ENCODE peak calls at places on chromosome 13, in ten cellular contexts. One of them, this sample, is unnamed.

GRCh38 chr13:48562296-48563066 is 29.6 kb upstream of the RCBTB2 start:
- DNase-seq in body of pancreas: no peak
- DNase-seq in fibroblast of mammary gland: no peak
- DNase-seq in psoas muscle: no peak
- DNase-seq in WTC11: no peak
- DNase-seq in astrocyte: peak; percentile 31
- DNase-seq in nephron progenitor cell: no peak
- DNase-seq in fibroblast of the aortic adventitia: no peak
- DNase-seq in brain microvascular endothelial cell: no peak
- DNase-seq in OCI-LY7: peak; percentile 94
- DNase-seq in this sample: peak; percentile 62

GRCh38 chr13:88979465-88980180 is 1308.5 kb downstream of the SLITRK5 start:
- DNase-seq in OCI-LY7: no peak
- DNase-seq in fibroblast of mammary gland: no peak
- DNase-seq in WTC11: no peak
- DNase-seq in psoas muscle: no peak
- DNase-seq in fibroblast of the aortic adventitia: no peak
- DNase-seq in brain microvascular endothelial cell: no peak
- DNase-seq in astrocyte: peak; percentile 0
- DNase-seq in nephron progenitor cell: no peak
- DNase-seq in body of pancreas: no peak
- DNase-seq in this sample: peak; percentile 39

GRCh38 chr13:104008075-104008474 is 941.9 kb upstream of the SLC10A2 start:
- DNase-seq in nephron progenitor cell: no peak
- DNase-seq in OCI-LY7: no peak
- DNase-seq in brain microvascular endothelial cell: no peak
- DNase-seq in astrocyte: no peak
- DNase-seq in body of pancreas: no peak
- DNase-seq in psoas muscle: no peak
- DNase-seq in WTC11: no peak
- DNase-seq in fibroblast of the aortic adventitia: no peak
- DNase-seq in fibroblast of mammary gland: no peak
- DNase-seq in this sample: no peak

GRCh38 chr13:110187501-110188161 is 119.3 kb downstream of the COL4A1 start:
- DNase-seq in nephron progenitor cell: no peak
- DNase-seq in WTC11: no peak
- DNase-seq in astrocyte: peak; percentile 86
- DNase-seq in psoas muscle: peak; percentile 33
- DNase-seq in fibroblast of mammary gland: peak; percentile 87
- DNase-seq in OCI-LY7: no peak
- DNase-seq in fibroblast of the aortic adventitia: peak; percentile 93
- DNase-seq in brain microvascular endothelial cell: peak; percentile 88
- DNase-seq in body of pancreas: peak; percentile 67
- DNase-seq in this sample: peak; percentile 74

GRCh38 chr13:111051656-111052232 is 63.4 kb upstream of the ARHGEF7 start:
- DNase-seq in OCI-LY7: no peak
- DNase-seq in fibroblast of mammary gland: no peak
- DNase-seq in nephron progenitor cell: no peak
- DNase-seq in body of pancreas: no peak
- DNase-seq in WTC11: no peak
- DNase-seq in fibroblast of the aortic adventitia: no peak
- DNase-seq in astrocyte: no peak
- DNase-seq in brain microvascular endothelial cell: no peak
- DNase-seq in psoas muscle: no peak
- DNase-seq in this sample: no peak

GRCh38 chr13:110015253-110015652 is 228.9 kb upstream of the IRS2 start:
- DNase-seq in nephron progenitor cell: no peak
- DNase-seq in brain microvascular endothelial cell: no peak
- DNase-seq in psoas muscle: no peak
- DNase-seq in body of pancreas: peak; percentile 91
- DNase-seq in WTC11: no peak
- DNase-seq in OCI-LY7: no peak
- DNase-seq in fibroblast of the aortic adventitia: no peak
- DNase-seq in fibroblast of mammary gland: peak; percentile 63
- DNase-seq in astrocyte: peak; percentile 42
- DNase-seq in this sample: peak; percentile 87

GRCh38 chr13:42807866-42808265 is 26.5 kb downstream of the FAM216B start:
- DNase-seq in body of pancreas: no peak
- DNase-seq in brain microvascular endothelial cell: peak; percentile 58
- DNase-seq in fibroblast of the aortic adventitia: peak; percentile 26
- DNase-seq in OCI-LY7: no peak
- DNase-seq in psoas muscle: no peak
- DNase-seq in fibroblast of mammary gland: peak; percentile 85
- DNase-seq in nephron progenitor cell: no peak
- DNase-seq in WTC11: no peak
- DNase-seq in astrocyte: peak; percentile 25
- DNase-seq in this sample: peak; percentile 92

GRCh38 chr13:44240611-44241010 is 133.0 kb upstream of the SERP2 start:
- DNase-seq in astrocyte: no peak
- DNase-seq in fibroblast of mammary gland: no peak
- DNase-seq in brain microvascular endothelial cell: no peak
- DNase-seq in psoas muscle: no peak
- DNase-seq in body of pancreas: no peak
- DNase-seq in OCI-LY7: no peak
- DNase-seq in WTC11: no peak
- DNase-seq in nephron progenitor cell: no peak
- DNase-seq in fibroblast of the aortic adventitia: no peak
- DNase-seq in this sample: no peak

GRCh38 chr13:93079294-93079693 is 147.3 kb upstream of the GPC6 start:
- DNase-seq in OCI-LY7: no peak
- DNase-seq in psoas muscle: no peak
- DNase-seq in fibroblast of mammary gland: peak; percentile 50
- DNase-seq in fibroblast of the aortic adventitia: peak; percentile 60
- DNase-seq in WTC11: no peak
- DNase-seq in brain microvascular endothelial cell: peak; percentile 40
- DNase-seq in body of pancreas: no peak
- DNase-seq in astrocyte: peak; percentile 65
- DNase-seq in nephron progenitor cell: no peak
- DNase-seq in this sample: peak; percentile 4

GRCh38 chr13:30577381-30577780 is 40.3 kb upstream of the USPL1 start:
- DNase-seq in nephron progenitor cell: no peak
- DNase-seq in psoas muscle: peak; percentile 22
- DNase-seq in fibroblast of the aortic adventitia: peak; percentile 86
- DNase-seq in brain microvascular endothelial cell: peak; percentile 92
- DNase-seq in astrocyte: peak; percentile 97
- DNase-seq in fibroblast of mammary gland: peak; percentile 96
- DNase-seq in body of pancreas: peak; percentile 22
- DNase-seq in OCI-LY7: no peak
- DNase-seq in WTC11: no peak
- DNase-seq in this sample: peak; percentile 89

GRCh38 chr13:113146750-113147149 is 11.7 kb upstream of the PROZ start:
- DNase-seq in nephron progenitor cell: no peak
- DNase-seq in body of pancreas: no peak
- DNase-seq in astrocyte: no peak
- DNase-seq in fibroblast of the aortic adventitia: no peak
- DNase-seq in psoas muscle: no peak
- DNase-seq in OCI-LY7: no peak
- DNase-seq in brain microvascular endothelial cell: no peak
- DNase-seq in fibroblast of mammary gland: no peak
- DNase-seq in WTC11: no peak
- DNase-seq in this sample: no peak

GRCh38 chr13:86757236-86757978 is 913.8 kb upstream of the SLITRK5 start:
- DNase-seq in body of pancreas: no peak
- DNase-seq in psoas muscle: no peak
- DNase-seq in fibroblast of the aortic adventitia: no peak
- DNase-seq in astrocyte: peak; percentile 13
- DNase-seq in fibroblast of mammary gland: no peak
- DNase-seq in OCI-LY7: no peak
- DNase-seq in brain microvascular endothelial cell: no peak
- DNase-seq in WTC11: peak; percentile 36
- DNase-seq in nephron progenitor cell: no peak
- DNase-seq in this sample: peak; percentile 48

DNA sequence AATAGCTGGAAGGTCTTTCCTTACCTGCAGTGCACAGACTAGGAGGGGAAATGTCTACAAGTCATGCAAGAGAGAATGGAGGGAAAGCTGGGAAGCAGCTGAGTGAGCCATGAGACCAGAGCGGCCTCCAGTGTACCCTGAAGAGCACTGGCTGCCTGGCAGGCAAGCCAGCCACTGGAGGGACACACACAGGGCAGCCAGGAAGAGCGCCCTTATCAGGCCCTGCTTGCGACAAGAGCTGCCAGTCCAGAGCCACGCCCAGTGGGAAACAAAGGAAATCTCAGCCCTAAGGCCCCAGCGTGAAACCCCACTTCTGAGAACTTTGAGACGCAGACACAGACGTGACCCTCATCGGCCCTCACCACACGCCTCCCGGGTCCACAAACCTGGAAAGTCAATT is 105.0 kb downstream of the STK24 start:
- DNase-seq in astrocyte: no peak
- DNase-seq in psoas muscle: no peak
- DNase-seq in body of pancreas: no peak
- DNase-seq in brain microvascular endothelial cell: no peak
- DNase-seq in WTC11: no peak
- DNase-seq in nephron progenitor cell: no peak
- DNase-seq in fibroblast of mammary gland: no peak
- DNase-seq in fibroblast of the aortic adventitia: no peak
- DNase-seq in OCI-LY7: no peak
- DNase-seq in this sample: no peak
- TF ChIP-seq CTCF in astrocyte: no peak
- TF ChIP-seq CTCF in psoas muscle: no peak
- TF ChIP-seq CTCF in body of pancreas: no peak
- TF ChIP-seq CTCF in brain microvascular endothelial cell: no peak
- TF ChIP-seq CTCF in WTC11: no peak
- TF ChIP-seq CTCF in nephron progenitor cell: no peak
- TF ChIP-seq CTCF in fibroblast of mammary gland: no peak
- TF ChIP-seq CTCF in fibroblast of the aortic adventitia: no peak
- TF ChIP-seq CTCF in OCI-LY7: no peak
- TF ChIP-seq CTCF in this sample: no peak

GRCh38 chr13:90233933-90234672 is 1113.4 kb upstream of the MIR17HG start:
- DNase-seq in psoas muscle: no peak
- DNase-seq in nephron progenitor cell: no peak
- DNase-seq in OCI-LY7: no peak
- DNase-seq in brain microvascular endothelial cell: no peak
- DNase-seq in fibroblast of mammary gland: peak; percentile 16
- DNase-seq in fibroblast of the aortic adventitia: peak; percentile 22
- DNase-seq in body of pancreas: no peak
- DNase-seq in astrocyte: no peak
- DNase-seq in WTC11: no peak
- DNase-seq in this sample: no peak
- TF ChIP-seq CTCF in psoas muscle: no peak
- TF ChIP-seq CTCF in nephron progenitor cell: no peak
- TF ChIP-seq CTCF in OCI-LY7: peak; percentile 34
- TF ChIP-seq CTCF in brain microvascular endothelial cell: no peak
- TF ChIP-seq CTCF in fibroblast of mammary gland: peak; percentile 25
- TF ChIP-seq CTCF in fibroblast of the aortic adventitia: no peak
- TF ChIP-seq CTCF in body of pancreas: no peak
- TF ChIP-seq CTCF in astrocyte: no peak
- TF ChIP-seq CTCF in WTC11: no peak
- TF ChIP-seq CTCF in this sample: no peak

GRCh38 chr13:21608961-21609360 is 5.0 kb upstream of the MICU2 start:
- DNase-seq in psoas muscle: no peak
- DNase-seq in nephron progenitor cell: no peak
- DNase-seq in brain microvascular endothelial cell: no peak
- DNase-seq in body of pancreas: no peak
- DNase-seq in fibroblast of mammary gland: peak; percentile 26
- DNase-seq in astrocyte: no peak
- DNase-seq in WTC11: no peak
- DNase-seq in OCI-LY7: no peak
- DNase-seq in fibroblast of the aortic adventitia: no peak
- DNase-seq in this sample: peak; percentile 18

GRCh38 chr13:21606251-21606650 is 2.3 kb upstream of the MICU2 start:
- DNase-seq in body of pancreas: no peak
- DNase-seq in WTC11: no peak
- DNase-seq in psoas muscle: no peak
- DNase-seq in fibroblast of mammary gland: no peak
- DNase-seq in astrocyte: no peak
- DNase-seq in OCI-LY7: no peak
- DNase-seq in nephron progenitor cell: no peak
- DNase-seq in brain microvascular endothelial cell: no peak
- DNase-seq in fibroblast of the aortic adventitia: no peak
- DNase-seq in this sample: no peak

GRCh38 chr13:21606781-21607180 is 2.8 kb upstream of the MICU2 start:
- DNase-seq in psoas muscle: no peak
- DNase-seq in OCI-LY7: no peak
- DNase-seq in fibroblast of the aortic adventitia: no peak
- DNase-seq in astrocyte: no peak
- DNase-seq in brain microvascular endothelial cell: no peak
- DNase-seq in nephron progenitor cell: peak; percentile 4
- DNase-seq in body of pancreas: no peak
- DNase-seq in WTC11: no peak
- DNase-seq in fibroblast of mammary gland: no peak
- DNase-seq in this sample: no peak

DNA sequence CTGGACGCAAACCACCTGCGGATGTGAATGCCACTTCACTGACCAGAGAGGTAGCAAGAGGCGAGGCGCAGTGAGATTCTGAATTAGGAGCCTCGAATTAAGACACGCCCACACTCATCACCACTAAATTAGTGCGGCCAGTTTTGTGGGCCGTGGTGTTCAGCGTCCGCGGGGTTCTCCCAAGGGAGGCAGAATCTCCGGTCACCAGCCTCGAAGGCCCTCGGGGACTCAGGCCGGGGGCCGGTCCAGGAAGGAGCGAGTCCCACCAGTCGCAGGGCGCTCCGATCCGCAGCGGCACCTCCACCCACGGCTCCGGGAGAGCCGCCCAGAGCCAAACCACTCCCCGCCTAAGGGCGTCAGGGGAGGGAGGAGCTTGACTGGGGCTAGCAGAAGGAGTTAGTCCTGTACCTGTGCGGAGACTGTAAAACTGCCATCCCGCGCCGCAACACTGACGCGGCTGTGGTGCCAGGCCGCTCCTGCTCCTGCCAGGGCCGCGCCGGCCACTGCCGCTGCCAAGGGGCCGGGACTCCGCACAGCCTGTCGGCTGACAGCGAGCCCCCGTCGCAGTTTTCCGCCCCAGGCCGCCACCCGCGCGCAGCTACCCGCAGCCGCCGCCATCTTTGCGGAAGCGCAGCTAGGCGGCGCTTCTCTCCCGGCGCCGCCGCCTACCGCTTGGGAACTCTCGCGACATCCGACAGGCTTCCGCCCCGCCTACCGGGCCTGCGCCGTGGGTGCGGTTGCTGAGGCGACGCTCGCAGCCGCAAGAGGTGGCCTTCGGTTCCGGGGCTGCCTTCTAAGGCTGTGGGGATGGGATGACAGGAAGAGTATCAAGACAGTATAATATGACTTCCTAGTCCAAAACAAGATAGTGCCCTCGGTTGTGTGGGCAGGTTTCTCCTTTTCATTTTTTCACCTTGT is at the start of gene MICU2:
- DNase-seq in nephron progenitor cell: peak; percentile 90
- DNase-seq in psoas muscle: peak; percentile 93
- DNase-seq in fibroblast of the aortic adventitia: peak; percentile 91
- DNase-seq in brain microvascular endothelial cell: peak; percentile 88
- DNase-seq in fibroblast of mammary gland: peak; percentile 92
- DNase-seq in WTC11: peak; percentile 92
- DNase-seq in body of pancreas: peak; percentile 95
- DNase-seq in astrocyte: peak; percentile 89
- DNase-seq in OCI-LY7: peak; percentile 97
- DNase-seq in this sample: peak; percentile 87
- TF ChIP-seq CTCF in nephron progenitor cell: no peak
- TF ChIP-seq CTCF in psoas muscle: no peak
- TF ChIP-seq CTCF in fibroblast of the aortic adventitia: no peak
- TF ChIP-seq CTCF in brain microvascular endothelial cell: no peak
- TF ChIP-seq CTCF in fibroblast of mammary gland: no peak
- TF ChIP-seq CTCF in WTC11: no peak
- TF ChIP-seq CTCF in body of pancreas: no peak
- TF ChIP-seq CTCF in astrocyte: no peak
- TF ChIP-seq CTCF in OCI-LY7: no peak
- TF ChIP-seq CTCF in this sample: no peak

GRCh38 chr13:101098873-101099272 is 317.4 kb downstream of the NALCN start:
- DNase-seq in astrocyte: peak; percentile 1
- DNase-seq in brain microvascular endothelial cell: peak; percentile 2
- DNase-seq in WTC11: no peak
- DNase-seq in nephron progenitor cell: no peak
- DNase-seq in body of pancreas: no peak
- DNase-seq in psoas muscle: no peak
- DNase-seq in fibroblast of the aortic adventitia: no peak
- DNase-seq in OCI-LY7: no peak
- DNase-seq in fibroblast of mammary gland: no peak
- DNase-seq in this sample: no peak
- TF ChIP-seq CTCF in astrocyte: no peak
- TF ChIP-seq CTCF in brain microvascular endothelial cell: no peak
- TF ChIP-seq CTCF in WTC11: no peak
- TF ChIP-seq CTCF in nephron progenitor cell: no peak
- TF ChIP-seq CTCF in body of pancreas: no peak
- TF ChIP-seq CTCF in psoas muscle: no peak
- TF ChIP-seq CTCF in fibroblast of the aortic adventitia: no peak
- TF ChIP-seq CTCF in OCI-LY7: no peak
- TF ChIP-seq CTCF in fibroblast of mammary gland: no peak
- TF ChIP-seq CTCF in this sample: no peak

This sample was measured in bronchial epithelial cell.